ENCODE peak calls at places on chromosome 15, in six cellular contexts. F, I, X, Z, M and K are unnamed samples.

GRCh38 chr15:92656089-92656488 is 514 bp upstream of the FAM174B start:
- DNase-seq in X (no peak), M (no peak), I (peak; percentile 45), F (no peak), Z (no peak), K (no peak)

GRCh38 chr15:92163641-92164040 is 230.0 kb upstream of the ST8SIA2 start:
- DNase-seq in M (no peak), F (peak; percentile 56), Z (no peak), X (no peak), I (no peak), K (no peak)

GRCh38 chr15:38530113-38530512 is 34.5 kb downstream of the RASGRP1 start:
- DNase-seq in Z (no peak), X (no peak), M (no peak), F (no peak), I (no peak), K (no peak)

GRCh38 chr15:67946701-67947100 is 106.9 kb upstream of the RNU6-1 start:
- DNase-seq in Z (no peak), I (no peak), F (no peak), M (no peak), X (no peak), K (no peak)

GRCh38 chr15:92059036-92059970 is 205.8 kb downstream of the SLCO3A1 start:
- DNase-seq in I (no peak), X (no peak), F (no peak), Z (no peak), M (peak; percentile 84), K (no peak)

GRCh38 chr15:73956276-73957086 is 30.2 kb downstream of the LOXL1 start:
- DNase-seq in M (no peak), F (no peak), X (no peak), Z (peak; percentile 92), I (no peak), K (peak; percentile 78)

GRCh38 chr15:42108189-42108588 is 13.8 kb upstream of the PLA2G4D start:
- DNase-seq in I (no peak), M (no peak), X (no peak), Z (no peak), F (no peak), K (no peak)

GRCh38 chr15:40339621-40339945 is 1.2 kb downstream of the CCDC9B start:
- DNase-seq in X (no peak), F (no peak), I (peak; percentile 54), Z (no peak), M (no peak), K (no peak)

GRCh38 chr15:61198722-61199121 is 30.4 kb downstream of the RORA start:
- DNase-seq in F (no peak), I (no peak), M (no peak), X (no peak), Z (no peak), K (no peak)

GRCh38 chr15:59347915-59348314 is 24.8 kb downstream of the MYO1E start:
- DNase-seq in F (no peak), X (no peak), M (no peak), Z (no peak), I (no peak), K (no peak)

GRCh38 chr15:64373360-64373759 is 7.9 kb downstream of the PCLAF start:
- DNase-seq in Z (no peak), M (no peak), I (no peak), X (no peak), F (no peak), K (no peak)

GRCh38 chr15:88623061-88623460 is 1.9 kb downstream of the AEN start:
- DNase-seq in X (no peak), I (no peak), M (peak; percentile 42), Z (peak; percentile 93), F (no peak), K (peak; percentile 85)

GRCh38 chr15:76905013-76905839 is at the start of gene SCAPER:
- DNase-seq in M (peak; percentile 86), I (peak; percentile 95), Z (peak; percentile 82), F (peak; percentile 96), X (peak; percentile 90), K (peak; percentile 83)

GRCh38 chr15:37098468-37099320 is 1.7 kb downstream of the MEIS2 start:
- DNase-seq in X (peak; percentile 31), I (no peak), F (peak; percentile 39), Z (peak; percentile 35), M (peak; percentile 27), K (peak; percentile 46)

GRCh38 chr15:55774113-55774970 is 31.4 kb upstream of the PRTG start:
- DNase-seq in I (peak; percentile 87), X (peak; percentile 62), F (peak; percentile 79), Z (peak; percentile 10), M (peak; percentile 44), K (peak; percentile 44)

GRCh38 chr15:92037446-92037845 is 183.9 kb downstream of the SLCO3A1 start:
- DNase-seq in F (no peak), I (no peak), Z (no peak), X (no peak), M (no peak), K (no peak)

GRCh38 chr15:98647026-98647773 is 1.1 kb upstream of the IGF1R start:
- DNase-seq in M (peak; percentile 7), Z (peak; percentile 43), I (peak; percentile 90), X (peak; percentile 88), F (peak; percentile 87), K (peak; percentile 67)

GRCh38 chr15:49286649-49287394 is 116.8 kb downstream of the GALK2 start:
- DNase-seq in I (no peak), Z (peak; percentile 22), X (no peak), M (no peak), F (no peak), K (no peak)

GRCh38 chr15:65323071-65323511 is 18.6 kb downstream of the RNU5B-1 start:
- DNase-seq in F (no peak), M (no peak), I (no peak), Z (peak; percentile 24), X (no peak), K (peak; percentile 73)

GRCh38 chr15:84725001-84725491 is 9.1 kb upstream of the SEC11A start:
- DNase-seq in Z (peak; percentile 15), M (peak; percentile 82), F (no peak), X (no peak), I (no peak), K (no peak)

GRCh38 chr15:100902436-100903190 is 16.5 kb upstream of the LRRK1 start:
- DNase-seq in I (no peak), Z (peak; percentile 89), X (no peak), M (peak; percentile 67), F (peak; percentile 10), K (no peak)

GRCh38 chr15:36371509-36371908 is 207.9 kb upstream of the CDIN1 start:
- DNase-seq in X (no peak), I (no peak), F (no peak), Z (peak; percentile 47), M (no peak), K (peak; percentile 26)

GRCh38 chr15:81380203-81380602 is 6.2 kb upstream of the TMC3 start:
- DNase-seq in I (no peak), Z (no peak), X (no peak), M (no peak), F (no peak), K (no peak)

GRCh38 chr15:32029409-32029861 is 880 bp upstream of the CHRNA7 start:
- DNase-seq in Z (no peak), I (peak; percentile 63), M (no peak), F (peak; percentile 71), X (peak; percentile 41), K (no peak)

GRCh38 chr15:58520936-58521292 is 89.1 kb downstream of the LIPC start:
- DNase-seq in I (no peak), F (no peak), Z (no peak), M (no peak), X (no peak), K (no peak)

GRCh38 chr15:63264685-63265302 is 12.6 kb upstream of the APH1B start:
- DNase-seq in F (no peak), X (no peak), Z (peak; percentile 83), I (no peak), M (no peak), K (peak; percentile 6)

GRCh38 chr15:81394609-81395008 is 20.6 kb upstream of the TMC3 start:
- DNase-seq in X (no peak), I (no peak), M (no peak), Z (no peak), F (no peak), K (no peak)

GRCh38 chr15:64772964-64773363 is 2.4 kb downstream of the RBPMS2 start:
- DNase-seq in Z (no peak), F (no peak), M (no peak), X (no peak), I (no peak), K (no peak)

GRCh38 chr15:99361541-99362185 is 110.4 kb downstream of the LRRC28 start:
- DNase-seq in F (no peak), Z (peak; percentile 42), M (no peak), X (no peak), I (no peak), K (no peak)

DNA sequence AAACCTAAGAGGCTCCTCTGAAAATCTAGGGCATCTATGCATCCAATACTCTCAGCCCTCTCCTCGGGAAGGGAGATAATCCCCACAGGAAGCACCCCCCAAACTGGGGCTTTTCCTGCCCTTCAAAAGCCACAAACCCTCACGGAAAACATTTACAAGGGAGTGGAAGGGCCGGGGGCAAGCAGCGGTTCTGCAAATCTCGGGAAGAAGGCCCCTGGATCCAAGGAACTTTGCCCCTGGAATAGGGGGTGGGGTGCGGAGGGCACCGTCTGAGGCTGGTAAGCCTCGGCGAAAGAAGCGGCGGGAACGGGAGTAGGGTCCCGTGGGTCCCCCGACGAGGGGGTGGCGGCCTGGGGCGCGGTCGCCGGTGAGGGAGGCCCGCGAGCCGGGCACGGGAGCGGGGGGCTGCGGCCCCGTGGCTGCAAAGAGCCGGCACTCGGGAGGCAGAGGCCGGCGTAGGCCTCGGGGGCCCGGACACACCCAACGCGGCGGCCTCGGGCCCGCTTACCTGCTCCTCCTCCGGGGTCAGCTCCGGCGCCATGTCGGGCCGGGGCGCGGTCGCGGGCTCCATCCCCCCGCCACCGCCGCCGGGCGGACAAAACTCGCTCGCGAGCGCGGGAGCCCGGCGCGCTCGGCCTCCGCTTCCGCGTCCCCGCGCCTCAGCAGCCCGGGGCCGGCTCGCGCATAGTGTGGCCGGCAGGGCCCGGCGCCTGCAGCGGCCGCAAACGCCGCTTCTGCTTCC is 738 bp downstream of the PTPN9 start:
- DNase-seq in I (peak; percentile 63), Z (no peak), M (no peak), F (peak; percentile 34), X (peak; percentile 27), K (no peak)
- H2BK120ac ChIP-seq in I (no peak overlapping the region), Z (peak overlapping the region; percentile 46), M (peak overlapping the region; percentile 95), F (no peak overlapping the region), X (peak overlapping the region; percentile 94), K (peak overlapping the region; percentile 97)

GRCh38 chr15:66356359-66357236 is at the start of gene TIPIN:
- DNase-seq in X (peak; percentile 87), I (peak; percentile 96), Z (peak; percentile 95), F (peak; percentile 95), M (peak; percentile 96), K (peak; percentile 95)
- H2BK120ac ChIP-seq in X (no peak within 1 kb of the TSS), I (peak within 1 kb of the TSS; percentile 34), Z (peak within 1 kb of the TSS; percentile 12), F (no peak within 1 kb of the TSS), M (peak within 1 kb of the TSS; percentile 62), K (peak within 1 kb of the TSS; percentile 19)

DNA sequence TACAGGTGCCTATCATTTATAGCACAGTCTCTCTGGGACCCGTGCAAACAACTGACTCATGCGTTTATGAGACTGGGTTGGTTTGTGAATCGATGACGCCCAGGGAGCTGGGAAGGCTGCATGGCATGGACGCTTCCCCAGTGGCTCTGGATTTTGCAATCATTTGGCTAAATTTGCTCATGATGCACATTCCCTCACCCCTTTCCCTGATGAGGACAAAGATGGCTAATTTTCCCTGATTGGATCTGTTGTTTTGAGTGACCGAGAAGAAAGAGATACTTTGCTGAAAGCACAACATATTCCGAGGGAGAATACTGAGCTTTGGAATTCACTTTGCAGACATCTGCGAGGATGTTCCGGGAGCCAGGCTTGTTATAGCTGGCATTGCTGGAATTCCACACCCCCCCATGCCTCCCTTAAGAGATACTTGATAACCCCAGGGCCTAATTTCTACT is 51.1 kb downstream of the CGNL1 start:
- DNase-seq in M (peak; percentile 77), Z (no peak), F (peak; percentile 50), I (no peak), X (peak; percentile 17), K (peak; percentile 48)
- H2BK120ac ChIP-seq in M (no peak overlapping the region), Z (no peak overlapping the region), F (no peak overlapping the region), I (peak overlapping the region; percentile 31), X (no peak overlapping the region), K (no peak overlapping the region)

GRCh38 chr15:26630857-26631256 is 142.0 kb downstream of the GABRB3 start:
- DNase-seq in M (no peak), I (no peak), Z (no peak), F (no peak), X (no peak), K (no peak)
- H2BK120ac ChIP-seq in M (no peak overlapping the region), I (no peak overlapping the region), Z (no peak overlapping the region), F (no peak overlapping the region), X (no peak overlapping the region), K (no peak overlapping the region)